ENCODE peak calls at places on chromosomes 11 and 22, in seven cellular contexts. H is neuronal stem cell; P is mesenchymal stem cell; W is GM23248; Y is CD4-positive, CD25-positive, alpha-beta regulatory T cell; N is ovary; X is left ventricle myocardium inferior. O is an unnamed sample. For H3K4me1 and H3K27me3, the result is how much of the 10 kb centered on the place peaks cover.

GRCh38 chr11:67126986-67127385 is 7.9 kb downstream of the KDM2A start:
- DNase-seq in X (no peak), W (no peak), N (no peak), H (no peak), P (no peak), Y (no peak), O (no peak)

GRCh38 chr22:47192106-47192650 is 429.7 kb downstream of the TBC1D22A start:
- DNase-seq in P (no peak), Y (no peak), X (no peak), N (no peak), H (no peak), W (no peak), O (no peak)

GRCh38 chr11:109205312-109205711 is 216.7 kb upstream of the C11orf87 start:
- DNase-seq in Y (no peak), N (no peak), X (no peak), P (no peak), H (no peak), W (no peak), O (no peak)

GRCh38 chr11:44729065-44729464 is 2.3 kb downstream of the TSPAN18 start:
- DNase-seq in Y (no peak), H (peak), X (peak), N (no peak), W (no peak), P (no peak), O (no peak)

GRCh38 chr11:128399186-128399585 is 188.2 kb downstream of the ETS1 start:
- DNase-seq in X (no peak), W (peak), Y (no peak), H (no peak), P (peak), N (no peak), O (no peak)

GRCh38 chr22:28788601-28789000 is 11.8 kb downstream of the XBP1 start:
- DNase-seq in H (no peak), W (no peak), X (no peak), Y (no peak), N (no peak), P (no peak), O (no peak)

GRCh38 chr11:11622772-11623531 is 1.1 kb upstream of the GALNT18 start:
- DNase-seq in W (no peak), P (peak), X (no peak), H (no peak), N (no peak), Y (no peak), O (no peak)

GRCh38 chr11:26841818-26842457 is 120.1 kb upstream of the SLC5A12 start:
- DNase-seq in Y (no peak), W (peak), P (peak), H (no peak), N (no peak), X (no peak), O (no peak)

DNA sequence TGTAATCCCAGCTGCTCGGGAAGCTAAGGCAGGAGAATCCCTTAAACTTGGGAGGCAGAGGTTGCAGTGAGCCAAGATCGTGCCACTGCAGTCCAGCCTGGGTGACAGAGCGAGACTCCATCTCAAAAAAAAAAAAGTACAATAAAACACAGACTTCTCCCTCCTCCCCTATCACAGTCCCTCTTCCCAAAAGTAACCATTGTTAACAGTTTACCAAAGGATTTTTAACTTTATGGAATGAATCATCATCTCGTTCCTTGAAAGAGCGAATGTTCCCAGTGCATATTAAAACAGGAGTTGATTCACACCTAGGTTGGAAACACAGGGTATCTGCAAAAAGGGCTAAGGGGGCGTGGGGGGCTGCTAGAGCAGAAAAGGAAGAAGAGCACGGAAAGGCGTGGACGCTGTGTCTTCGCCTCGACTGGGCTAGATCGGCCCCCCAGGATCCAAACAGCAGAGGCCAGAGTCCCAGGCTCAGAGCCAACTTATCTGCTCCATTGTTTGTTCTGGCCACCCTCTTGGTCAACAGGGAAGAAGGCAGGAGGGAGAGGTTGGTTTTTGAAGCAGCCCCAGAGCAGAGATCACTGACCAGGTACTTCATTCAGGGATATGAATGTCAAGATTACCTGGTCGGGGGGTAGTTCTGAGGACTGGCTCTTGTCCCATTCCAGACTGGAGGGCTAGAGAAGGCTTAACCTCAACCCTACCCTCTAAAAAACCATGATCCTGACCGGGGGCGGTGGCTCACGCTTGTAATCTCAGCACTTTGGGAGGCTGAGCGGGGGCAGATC is 2.1 kb upstream of the AHNAK start:
- DNase-seq in Y (no peak), W (no peak), X (peak), P (no peak), N (no peak), H (no peak), O (no peak)
- H3K4me1 ChIP-seq in Y (half or more), W (under half), X (half or more), P (under half), N (under half), H (under half), O (half or more)

GRCh38 chr11:86175585-86175984 is 69.0 kb upstream of the EED start:
- DNase-seq in P (no peak), H (no peak), Y (no peak), N (no peak), X (no peak), W (no peak), O (no peak)

GRCh38 chr11:86172894-86173293 is 71.7 kb upstream of the EED start:
- DNase-seq in X (no peak), N (no peak), H (no peak), Y (no peak), W (peak), P (peak), O (no peak)

GRCh38 chr11:86171627-86172026 is 72.9 kb upstream of the EED start:
- DNase-seq in P (no peak), X (no peak), H (no peak), W (no peak), Y (no peak), N (no peak), O (no peak)

GRCh38 chr11:86176165-86176884 is 68.2 kb upstream of the EED start:
- DNase-seq in N (no peak), H (no peak), X (no peak), P (no peak), Y (peak), W (peak), O (no peak)

GRCh38 chr11:86174101-86175046 is 70.2 kb upstream of the EED start:
- DNase-seq in N (peak), W (peak), X (peak), P (peak), H (no peak), Y (no peak), O (no peak)
- H3K27ac ChIP-seq in N (no peak), W (peak), X (peak), P (peak), H (no peak), Y (no peak), O (peak)

DNA sequence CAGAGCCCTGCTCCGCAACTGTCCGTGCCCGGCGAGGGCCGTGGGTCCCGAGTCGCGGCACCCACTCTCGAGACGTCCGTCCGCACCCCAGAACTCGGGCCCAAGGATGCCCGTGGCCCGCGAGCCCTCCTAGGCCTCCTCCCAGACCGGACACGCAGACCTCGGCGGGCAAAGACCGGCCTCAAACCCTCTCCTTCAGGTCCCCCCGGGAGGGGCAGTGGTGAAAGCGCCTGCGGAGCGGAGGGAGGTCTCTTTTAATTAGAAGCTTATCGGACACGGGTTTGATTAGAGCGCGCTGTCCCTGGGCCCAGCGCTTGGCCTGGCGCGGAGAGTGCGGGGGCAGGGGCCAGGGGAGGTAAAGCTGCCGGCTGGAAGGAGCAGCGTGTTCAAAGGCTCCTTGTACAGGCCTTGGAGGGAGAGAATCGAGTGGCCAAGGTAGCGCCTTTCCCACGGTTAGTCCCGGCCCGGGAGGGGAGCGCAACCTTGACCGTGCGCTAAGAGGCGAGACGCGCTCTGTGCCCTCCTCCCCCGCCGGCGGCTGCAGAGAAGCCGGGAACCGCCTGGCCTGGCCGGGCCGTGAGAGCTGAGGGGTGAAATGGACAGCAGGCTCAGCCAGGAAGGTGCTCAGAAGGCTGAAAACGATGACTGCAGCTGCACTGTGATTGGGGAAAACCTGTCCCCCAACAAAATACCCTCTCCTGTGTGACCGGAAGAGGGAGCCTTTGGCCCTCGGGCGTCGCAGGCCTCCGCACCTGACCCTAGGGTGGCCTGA is 4.6 kb downstream of the WT1 start:
- DNase-seq in N (peak), P (no peak), Y (no peak), W (no peak), X (no peak), H (no peak), O (no peak)
- H3K27me3 ChIP-seq in N (under half), P (half or more), Y (under half), W (half or more), X (half or more), H (half or more), O (under half)

GRCh38 chr11:125312391-125312790 is 147.8 kb downstream of the PKNOX2 start:
- DNase-seq in H (no peak), W (no peak), N (no peak), Y (no peak), P (no peak), X (no peak), O (no peak)
- H3K4me1 ChIP-seq in H (under half), W (under half), N (under half), Y (under half), P (under half), X (under half), O (under half)

GRCh38 chr11:19432370-19433163 is 191.8 kb upstream of the E2F8 start:
- DNase-seq in P (peak), Y (no peak), N (no peak), X (no peak), W (peak), H (no peak), O (no peak)
- H3K27ac ChIP-seq in P (no peak), Y (no peak), N (no peak), X (peak), W (peak), H (no peak), O (no peak)

DNA sequence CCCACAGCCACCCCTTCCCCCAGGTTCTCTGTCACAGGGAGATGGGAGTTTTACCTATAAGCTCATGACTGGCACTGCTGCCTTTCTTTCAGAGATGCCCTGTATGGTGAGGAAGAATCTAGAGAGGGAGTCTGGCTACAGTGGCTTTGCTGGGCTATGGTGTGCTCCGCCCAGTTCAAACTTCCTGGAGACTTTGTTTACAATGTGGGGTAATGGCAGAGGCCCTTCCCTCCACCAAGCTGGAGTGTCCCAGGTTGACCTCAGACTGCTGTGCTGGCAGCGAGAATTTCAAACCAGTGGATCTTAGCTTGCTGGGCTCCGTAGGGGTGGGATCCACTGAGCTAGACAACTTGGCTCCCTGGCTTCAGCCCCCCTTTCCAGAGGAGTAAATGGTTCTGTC is 143.5 kb downstream of the MSANTD4 start:
- DNase-seq in X (no peak), N (no peak), Y (no peak), H (no peak), W (no peak), P (no peak), O (no peak)
- H3K27me3 ChIP-seq in X (under half), N (under half), Y (under half), H (under half), W (under half), P (under half), O (under half)

GRCh38 chr11:65912840-65913239 is 6.0 kb downstream of the C11orf68 start:
- DNase-seq in H (no peak), Y (no peak), P (peak), W (peak), X (no peak), N (no peak), O (no peak)
- H3K4me1 ChIP-seq in H (under half), Y (under half), P (half or more), W (half or more), X (under half), N (under half), O (under half)

GRCh38 chr22:43326342-43326825 is 16.8 kb downstream of the SCUBE1 start:
- DNase-seq in P (no peak), Y (no peak), N (no peak), W (no peak), H (peak), X (no peak), O (no peak)
- H3K27ac ChIP-seq in P (no peak), Y (no peak), N (no peak), W (no peak), H (peak), X (no peak), O (no peak)

DNA sequence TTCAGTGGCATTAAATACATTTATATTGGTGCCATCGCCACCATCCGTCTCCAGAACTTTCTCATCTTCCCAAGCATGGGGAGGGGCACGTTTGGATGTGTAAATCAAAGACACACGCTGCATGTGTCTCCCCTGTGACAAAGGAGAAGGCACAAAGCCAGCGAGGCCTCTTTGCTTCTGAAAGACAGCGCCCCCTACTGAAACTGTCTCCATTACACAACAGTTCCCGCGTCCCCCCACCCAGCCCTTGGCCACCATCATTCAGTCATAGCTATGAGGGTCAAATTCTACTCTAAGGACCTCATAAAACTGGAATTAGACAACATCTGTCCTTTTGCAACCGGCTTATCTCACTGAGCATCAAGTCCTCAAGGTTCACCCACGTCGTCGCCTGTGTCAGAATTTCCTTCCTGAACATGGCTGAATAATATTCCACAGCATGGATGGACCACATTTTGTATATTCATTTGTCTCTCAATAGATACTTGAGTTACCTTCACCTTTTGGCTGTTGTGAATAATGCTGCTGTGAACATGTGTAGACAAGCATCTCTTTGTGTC is 64.8 kb downstream of the IGF2 start:
- DNase-seq in W (peak), P (no peak), Y (no peak), N (no peak), H (no peak), X (no peak), O (no peak)
- H3K27me3 ChIP-seq in W (under half), P (half or more), Y (under half), N (under half), H (under half), X (under half), O (under half)